ENCODE peak calls at places on chromosomes 2 and 18, in seven cellular contexts. O is colonic mucosa, T is NCI-H460, Z is globus pallidus, H is NCI-H774, S is fibroblast of gingiva, F is lower lobe of right lung. J is an unnamed sample.

GRCh38 chr2:46937457-46937856 is 21.9 kb upstream of the MCFD2 start:
- DNase-seq in O (no peak), T (no peak), Z (no peak), H (no peak), S (no peak), F (no peak), J (no peak)

GRCh38 chr2:16115881-16116830 is 175.8 kb downstream of the MYCN start:
- DNase-seq in O (no peak), T (no peak), Z (no peak), H (no peak), S (no peak), F (no peak), J (no peak)

GRCh38 chr2:6824962-6825361 is 40.7 kb downstream of the CMPK2 start:
- DNase-seq in O (no peak), T (no peak), Z (no peak), H (no peak), S (peak; percentile 8), F (no peak), J (no peak)

GRCh38 chr18:57445488-57446319 is 10.5 kb downstream of the ONECUT2 start:
- DNase-seq in O (no peak), T (no peak), Z (no peak), H (no peak), S (no peak), F (no peak), J (no peak)

GRCh38 chr2:235378261-235378660 is 115.6 kb upstream of the AGAP1 start:
- DNase-seq in O (peak; percentile 59), T (no peak), Z (peak; percentile 41), H (no peak), S (peak; percentile 26), F (no peak), J (no peak)

GRCh38 chr18:21117385-21118135 is 5.9 kb upstream of the ROCK1 start:
- DNase-seq in O (no peak), T (no peak), Z (peak; percentile 11), H (no peak), S (peak; percentile 88), F (no peak), J (peak; percentile 23)

GRCh38 chr2:30656079-30656478 is 151.2 kb downstream of the CAPN13 start:
- DNase-seq in O (no peak), T (no peak), Z (no peak), H (no peak), S (no peak), F (no peak), J (no peak)

GRCh38 chr2:128324008-128324896 is 5.6 kb upstream of the HS6ST1 start:
- DNase-seq in O (peak; percentile 16), T (no peak), Z (no peak), H (no peak), S (no peak), F (no peak), J (no peak)

GRCh38 chr2:42096869-42097591 is 49.2 kb downstream of the PKDCC start:
- DNase-seq in O (no peak), T (no peak), Z (no peak), H (no peak), S (peak; percentile 40), F (no peak), J (no peak)

GRCh38 chr18:63374520-63374919 is 7.5 kb upstream of the KDSR start:
- DNase-seq in O (no peak), T (no peak), Z (no peak), H (no peak), S (peak; percentile 68), F (no peak), J (no peak)

GRCh38 chr2:185979546-185980071 is 241.0 kb downstream of the FSIP2 start:
- DNase-seq in O (no peak), T (peak; percentile 56), Z (no peak), H (no peak), S (no peak), F (no peak), J (no peak)

GRCh38 chr2:43003702-43004101 is 211.3 kb upstream of the HAAO start:
- DNase-seq in O (no peak), T (no peak), Z (no peak), H (no peak), S (no peak), F (no peak), J (no peak)

GRCh38 chr2:148927010-148927409 is 52.0 kb downstream of the KIF5C start:
- DNase-seq in O (peak; percentile 44), T (no peak), Z (no peak), H (no peak), S (no peak), F (peak; percentile 61), J (no peak)

GRCh38 chr18:63410792-63411191 is 11.5 kb downstream of the VPS4B start:
- DNase-seq in O (peak; percentile 29), T (no peak), Z (no peak), H (no peak), S (peak; percentile 28), F (no peak), J (peak; percentile 17)

GRCh38 chr2:28408764-28409599 is 16.3 kb downstream of the FOSL2 start:
- DNase-seq in O (peak; percentile 50), T (no peak), Z (no peak), H (no peak), S (no peak), F (peak; percentile 66), J (no peak)

GRCh38 chr2:235511187-235511661 is 17.4 kb downstream of the AGAP1 start:
- DNase-seq in O (peak; percentile 78), T (no peak), Z (no peak), H (no peak), S (peak; percentile 33), F (peak; percentile 63), J (no peak)

GRCh38 chr18:79471048-79471447 is 75.3 kb downstream of the NFATC1 start:
- DNase-seq in O (no peak), T (no peak), Z (no peak), H (no peak), S (no peak), F (no peak), J (no peak)

GRCh38 chr2:128563348-128563687 is 244.7 kb upstream of the HS6ST1 start:
- DNase-seq in O (peak; percentile 32), T (no peak), Z (peak; percentile 67), H (no peak), S (peak; percentile 94), F (no peak), J (no peak)

GRCh38 chr2:188787661-188788044 is 186.5 kb upstream of the COL3A1 start:
- DNase-seq in O (no peak), T (no peak), Z (no peak), H (no peak), S (peak; percentile 76), F (no peak), J (no peak)

GRCh38 chr2:225270861-225271260 is 128.6 kb upstream of the NYAP2 start:
- DNase-seq in O (no peak), T (peak; percentile 63), Z (peak; percentile 25), H (peak; percentile 5), S (no peak), F (no peak), J (peak; percentile 2)

GRCh38 chr2:234468503-234468902 is 28.4 kb downstream of the ARL4C start:
- DNase-seq in O (no peak), T (no peak), Z (no peak), H (no peak), S (no peak), F (no peak), J (no peak)

GRCh38 chr2:218235017-218235416 is 18.0 kb downstream of the ARPC2 start:
- DNase-seq in O (no peak), T (no peak), Z (no peak), H (no peak), S (no peak), F (no peak), J (no peak)

GRCh38 chr2:111168528-111168929 is 47.8 kb downstream of the BCL2L11 start:
- DNase-seq in O (peak; percentile 63), T (peak; percentile 67), Z (no peak), H (peak; percentile 14), S (peak; percentile 47), F (no peak), J (peak; percentile 91)

GRCh38 chr18:35247412-35248249 is 6.8 kb downstream of the ZNF397 start:
- DNase-seq in O (no peak), T (no peak), Z (no peak), H (no peak), S (no peak), F (no peak), J (no peak)

GRCh38 chr2:99572380-99572779 is 82.6 kb upstream of the REV1 start:
- DNase-seq in O (no peak), T (no peak), Z (peak; percentile 31), H (no peak), S (no peak), F (no peak), J (no peak)

GRCh38 chr18:56650056-56650455 is 1.1 kb upstream of the WDR7 start:
- DNase-seq in O (no peak), T (no peak), Z (no peak), H (no peak), S (no peak), F (no peak), J (no peak)

GRCh38 chr18:79799619-79800352 is 2.0 kb downstream of the KCNG2 start:
- DNase-seq in O (no peak), T (no peak), Z (no peak), H (no peak), S (no peak), F (no peak), J (no peak)

GRCh38 chr18:25093131-25093530 is 258.8 kb downstream of the ZNF521 start:
- DNase-seq in O (no peak), T (no peak), Z (no peak), H (no peak), S (no peak), F (no peak), J (no peak)

GRCh38 chr18:944440-944839 is 39.8 kb downstream of the ADCYAP1 start:
- DNase-seq in O (no peak), T (no peak), Z (no peak), H (no peak), S (no peak), F (no peak), J (no peak)

J was measured in erythroblast.